ENCODE peak calls at places on chromosomes 16 and 17, in seven cellular contexts. F, A, O, S, U, K and V are unnamed samples.
A peak's percentile ranks its signal among the peaks of the same experiment; 100 is the strongest.

GRCh38 chr17:77501101-77501566 is 360.4 kb downstream of the SEC14L1 start:
- DNase-seq in U (no peak), F (peak; percentile 20), A (no peak), K (no peak), O (no peak), S (no peak), V (no peak)

GRCh38 chr17:63082273-63082861 is 116.3 kb downstream of the TANC2 start:
- DNase-seq in O (no peak), S (peak; percentile 59), A (no peak), U (no peak), K (peak; percentile 5), F (no peak), V (no peak)

GRCh38 chr17:59381716-59382570 is 50.5 kb downstream of the YPEL2 start:
- DNase-seq in U (no peak), S (no peak), A (no peak), O (peak; percentile 83), F (no peak), K (no peak), V (no peak)

GRCh38 chr16:86338403-86339115 is 171.8 kb upstream of the FOXF1 start:
- DNase-seq in F (no peak), S (no peak), K (no peak), O (no peak), U (no peak), A (no peak), V (no peak)

GRCh38 chr17:35312790-35313711 is 60.4 kb downstream of the SLFN11 start:
- DNase-seq in U (peak; percentile 61), A (no peak), O (peak; percentile 46), F (peak; percentile 60), S (peak; percentile 71), K (peak; percentile 48), V (peak; percentile 58)

GRCh38 chr17:4405699-4406098 is 28.0 kb upstream of the SPNS3 start:
- DNase-seq in S (no peak), U (no peak), F (no peak), K (no peak), O (no peak), A (no peak), V (no peak)

GRCh38 chr16:12425134-12425941 is 378.3 kb downstream of the CPPED1 start:
- DNase-seq in K (no peak), S (no peak), F (no peak), O (no peak), A (no peak), U (no peak), V (no peak)

GRCh38 chr17:19386974-19387920 is at the start of gene MFAP4:
- DNase-seq in O (peak; percentile 61), F (no peak), S (peak; percentile 96), K (no peak), A (peak; percentile 56), U (no peak), V (no peak)

GRCh38 chr17:80380068-80381061 is 34.6 kb upstream of the ENDOV start:
- DNase-seq in A (no peak), U (no peak), S (no peak), F (no peak), K (no peak), O (no peak), V (no peak)

GRCh38 chr16:67563708-67564468 is 1.6 kb downstream of the CTCF start:
- DNase-seq in K (peak; percentile 78), S (peak; percentile 57), A (no peak), F (no peak), O (no peak), U (no peak), V (peak; percentile 87)

GRCh38 chr16:57773680-57774295 is 28.5 kb downstream of the KIFC3 start:
- DNase-seq in U (no peak), A (no peak), S (peak; percentile 50), F (no peak), K (no peak), O (no peak), V (no peak)

GRCh38 chr17:75828741-75829140 is 15.5 kb downstream of the UNC13D start:
- DNase-seq in U (no peak), F (no peak), O (no peak), S (no peak), K (no peak), A (no peak), V (no peak)

GRCh38 chr17:51035436-51035835 is 85.2 kb downstream of the SPAG9 start:
- DNase-seq in U (no peak), F (no peak), K (peak; percentile 24), O (no peak), S (peak; percentile 87), A (no peak), V (no peak)

GRCh38 chr16:88633684-88634140 is 4.7 kb upstream of the IL17C start:
- DNase-seq in K (peak; percentile 24), A (no peak), F (peak; percentile 34), O (peak; percentile 65), S (no peak), U (peak; percentile 50), V (no peak)

GRCh38 chr17:7415784-7416183 is 4.3 kb upstream of the SPEM1 start:
- DNase-seq in A (no peak), F (no peak), O (no peak), K (no peak), U (no peak), S (no peak), V (no peak)

GRCh38 chr17:57629470-57629869 is 115.6 kb downstream of the CCDC182 start:
- DNase-seq in A (no peak), K (no peak), O (no peak), F (no peak), S (no peak), U (peak; percentile 45), V (no peak)

GRCh38 chr16:57619133-57619605 is 9.3 kb upstream of the ADGRG1 start:
- DNase-seq in S (no peak), F (no peak), A (no peak), U (no peak), K (no peak), O (no peak), V (no peak)

GRCh38 chr16:64507240-64508024 is 614.4 kb downstream of the CDH11 start:
- DNase-seq in F (no peak), A (no peak), U (no peak), O (no peak), S (no peak), K (no peak), V (no peak)

GRCh38 chr17:78990349-78991016 is 10.8 kb upstream of the LGALS3BP start:
- DNase-seq in A (no peak), K (no peak), S (no peak), O (peak; percentile 31), U (no peak), F (no peak), V (no peak)

GRCh38 chr17:73066148-73066884 is 26.2 kb downstream of the SLC39A11 start:
- DNase-seq in O (no peak), K (no peak), A (no peak), U (no peak), S (no peak), F (no peak), V (no peak)